ENCODE peak calls at places on chromosomes 2 and 18, in nine cellular contexts. F, W, M, U, Q, V, N, D and H are unnamed samples.

GRCh38 chr2:134118279-134119116 is 135.4 kb upstream of the MGAT5 start:
- DNase-seq in W (peak), N (peak), Q (peak), M (peak), F (peak), D (peak), U (peak), V (peak), H (peak)

GRCh38 chr2:11044201-11044600 is 111.1 kb upstream of the SLC66A3 start:
- DNase-seq in N (no peak), D (no peak), W (no peak), M (no peak), Q (no peak), F (no peak), V (no peak), U (no peak), H (no peak)

GRCh38 chr2:169221745-169222369 is 140.5 kb downstream of the LRP2 start:
- DNase-seq in W (peak), F (peak), D (peak), N (peak), Q (no peak), V (no peak), M (no peak), U (no peak), H (peak)

GRCh38 chr18:76232813-76233212 is 262.2 kb downstream of the ZNF516 start:
- DNase-seq in N (no peak), D (no peak), U (no peak), F (peak), Q (no peak), V (no peak), M (no peak), W (no peak), H (no peak)

GRCh38 chr2:187302146-187302545 is 145.9 kb downstream of the CALCRL start:
- DNase-seq in D (no peak), F (no peak), N (no peak), Q (no peak), M (no peak), V (no peak), W (no peak), U (peak), H (no peak)

GRCh38 chr2:567865-568638 is 109.2 kb downstream of the TMEM18 start:
- DNase-seq in V (no peak), Q (peak), F (no peak), W (no peak), U (no peak), N (no peak), M (no peak), D (peak), H (no peak)

GRCh38 chr2:188042412-188042811 is 249.3 kb upstream of the GULP1 start:
- DNase-seq in Q (no peak), M (no peak), N (no peak), U (peak), W (no peak), V (no peak), F (peak), D (no peak), H (no peak)

GRCh38 chr2:39839261-39839848 is 60.3 kb upstream of the THUMPD2 start:
- DNase-seq in F (no peak), W (no peak), N (no peak), V (no peak), M (no peak), U (no peak), D (no peak), Q (no peak), H (no peak)

GRCh38 chr2:5694016-5694690 is 2.0 kb downstream of the SOX11 start:
- DNase-seq in M (no peak), N (no peak), U (peak), D (peak), V (no peak), F (peak), Q (no peak), W (no peak), H (no peak)

GRCh38 chr18:24586662-24587360 is 126.4 kb downstream of the HRH4 start:
- DNase-seq in Q (no peak), M (no peak), D (no peak), F (no peak), W (no peak), U (no peak), V (no peak), N (no peak), H (no peak)

GRCh38 chr18:71212222-71212621 is 923.4 kb downstream of the SOCS6 start:
- DNase-seq in M (no peak), U (no peak), Q (no peak), N (no peak), F (no peak), V (no peak), D (no peak), W (no peak), H (no peak)

GRCh38 chr2:8159211-8159965 is 522.5 kb upstream of the ID2 start:
- DNase-seq in M (no peak), D (no peak), U (no peak), W (no peak), Q (no peak), F (peak), V (no peak), N (no peak), H (no peak)

GRCh38 chr2:71471276-71471675 is 17.9 kb downstream of the DYSF start:
- DNase-seq in Q (no peak), F (no peak), D (no peak), U (peak), W (no peak), V (no peak), N (no peak), M (no peak), H (no peak)

GRCh38 chr2:263774-264492 is at the start of gene SH3YL1:
- DNase-seq in Q (no peak), N (no peak), M (peak), F (peak), U (no peak), V (no peak), W (no peak), D (peak), H (peak)

GRCh38 chr2:83081835-83082522 is 1377.1 kb downstream of the SUCLG1 start:
- DNase-seq in F (no peak), V (no peak), U (peak), D (peak), N (no peak), W (peak), Q (no peak), M (no peak), H (peak)

GRCh38 chr2:189008555-189009312 is 34.6 kb downstream of the COL3A1 start:
- DNase-seq in Q (no peak), V (no peak), W (peak), N (no peak), M (no peak), D (peak), U (no peak), F (no peak), H (no peak)

GRCh38 chr2:222730346-222731065 is 59.0 kb downstream of the MOGAT1 start:
- DNase-seq in N (no peak), U (no peak), D (peak), Q (no peak), F (no peak), M (no peak), V (no peak), W (no peak), H (no peak)